ENCODE peak calls at places on chromosomes 11 and 22, in ten cellular contexts. I is naive thymus-derived CD8-positive, alpha-beta T cell; G is stimulated activated naive CD8-positive, alpha-beta T cell treated with anti-CD3 and anti-CD28 coated beads, Interleukin-15, Interleukin-2, amounts not matched to agents 100 U/mL and 50 U/mL, for 24 hours; D is T-helper 17 cell; X is heart left ventricle; C is lung; Q is mucosa of descending colon; A is stimulated activated effector memory CD8-positive, alpha-beta T cell treated with anti-CD3 and anti-CD28 coated beads, Interleukin-12 subunit alpha, Interleukin-12 subunit beta, amount 100 ng/mL, for 72 hours; M is left lung; T is CD4-positive, alpha-beta T cell. V is an unnamed sample.

GRCh38 chr22:19524170-19525115 is at the start of gene CLDN5:
- ATAC-seq in I (peak), G (peak), D (no peak), X (peak), C (peak), Q (no peak), A (peak), M (peak), T (no peak), V (peak)

GRCh38 chr11:117020287-117020686 is 77.9 kb downstream of the SIK3 start:
- ATAC-seq in I (peak), G (peak), D (peak), X (no peak), C (no peak), Q (peak), A (peak), M (no peak), T (peak), V (no peak)

GRCh38 chr11:30440510-30440909 is 117.6 kb downstream of the ARL14EP start:
- ATAC-seq in I (no peak), G (no peak), D (no peak), X (peak), C (no peak), Q (no peak), A (no peak), M (no peak), T (no peak), V (no peak)

GRCh38 chr11:78586452-78587046 is 11.9 kb upstream of the NARS2 start:
- ATAC-seq in I (peak), G (no peak), D (no peak), X (no peak), C (no peak), Q (peak), A (no peak), M (peak), T (no peak), V (no peak)

GRCh38 chr11:62925745-62926668 is 4.8 kb upstream of the CHRM1 start:
- ATAC-seq in I (peak), G (no peak), D (no peak), X (peak), C (no peak), Q (peak), A (no peak), M (peak), T (no peak), V (no peak)

GRCh38 chr11:45876401-45876800 is 9.1 kb upstream of the MAPK8IP1 start:
- ATAC-seq in I (no peak), G (no peak), D (no peak), X (peak), C (no peak), Q (no peak), A (no peak), M (no peak), T (no peak), V (no peak)

GRCh38 chr22:37279469-37279868 is 2.8 kb upstream of the CYTH4 start:
- ATAC-seq in I (no peak), G (no peak), D (no peak), X (no peak), C (no peak), Q (no peak), A (no peak), M (no peak), T (no peak), V (no peak)

GRCh38 chr22:27726344-27726725 is 75.2 kb downstream of the MN1 start:
- ATAC-seq in I (no peak), G (no peak), D (no peak), X (peak), C (no peak), Q (no peak), A (no peak), M (no peak), T (no peak), V (peak)

GRCh38 chr11:34570584-34570983 is 50.3 kb upstream of the EHF start:
- ATAC-seq in I (no peak), G (peak), D (no peak), X (no peak), C (no peak), Q (no peak), A (peak), M (peak), T (no peak), V (no peak)

GRCh38 chr11:65066805-65067291 is 8.5 kb upstream of the NAALADL1 start:
- ATAC-seq in I (no peak), G (no peak), D (no peak), X (no peak), C (no peak), Q (no peak), A (no peak), M (no peak), T (no peak), V (no peak)

GRCh38 chr11:6351782-6352181 is 31.5 kb upstream of the CAVIN3 start:
- ATAC-seq in I (no peak), G (peak), D (peak), X (no peak), C (no peak), Q (no peak), A (peak), M (no peak), T (no peak), V (no peak)

GRCh38 chr22:37282385-37282677 is at the start of gene CYTH4:
- ATAC-seq in I (peak), G (peak), D (peak), X (peak), C (peak), Q (peak), A (peak), M (peak), T (peak), V (peak)

GRCh38 chr11:134346101-134346975 is 14.6 kb downstream of the GLB1L2 start:
- ATAC-seq in I (no peak), G (no peak), D (no peak), X (no peak), C (no peak), Q (no peak), A (no peak), M (no peak), T (no peak), V (no peak)

GRCh38 chr11:116563028-116563712 is 209.6 kb downstream of the BUD13 start:
- ATAC-seq in I (no peak), G (no peak), D (no peak), X (peak), C (peak), Q (peak), A (no peak), M (peak), T (no peak), V (no peak)

GRCh38 chr11:78350646-78351165 is 66.9 kb downstream of the GAB2 start:
- ATAC-seq in I (no peak), G (no peak), D (no peak), X (peak), C (peak), Q (peak), A (no peak), M (peak), T (no peak), V (peak)

GRCh38 chr22:38984224-38984623 is 2.1 kb downstream of the APOBEC3B start:
- ATAC-seq in I (no peak), G (no peak), D (no peak), X (no peak), C (no peak), Q (no peak), A (no peak), M (no peak), T (no peak), V (no peak)

GRCh38 chr11:103871923-103872551 is 164.4 kb upstream of the DDI1 start:
- ATAC-seq in I (no peak), G (no peak), D (no peak), X (peak), C (no peak), Q (no peak), A (no peak), M (no peak), T (no peak), V (peak)

GRCh38 chr11:77561257-77561656 is 28.5 kb upstream of the AQP11 start:
- ATAC-seq in I (no peak), G (no peak), D (no peak), X (no peak), C (no peak), Q (peak), A (no peak), M (no peak), T (no peak), V (no peak)

GRCh38 chr22:39994046-39994565 is 648 bp upstream of the FAM83F start:
- ATAC-seq in I (peak), G (peak), D (peak), X (no peak), C (no peak), Q (no peak), A (peak), M (no peak), T (peak), V (no peak)

GRCh38 chr11:7974668-7975067 is 9.4 kb upstream of the NLRP10 start:
- ATAC-seq in I (no peak), G (no peak), D (no peak), X (no peak), C (no peak), Q (no peak), A (no peak), M (no peak), T (no peak), V (no peak)

GRCh38 chr11:129950319-129951034 is 52.2 kb downstream of the PRDM10 start:
- ATAC-seq in I (no peak), G (no peak), D (no peak), X (peak), C (peak), Q (peak), A (no peak), M (peak), T (no peak), V (peak)

GRCh38 chr11:2909145-2909914 is 19.9 kb downstream of the PHLDA2 start:
- ATAC-seq in I (no peak), G (no peak), D (no peak), X (no peak), C (no peak), Q (no peak), A (no peak), M (no peak), T (no peak), V (peak)

GRCh38 chr11:121576531-121576930 is 123.8 kb upstream of the SORL1-AS1 start:
- ATAC-seq in I (no peak), G (no peak), D (no peak), X (no peak), C (no peak), Q (peak), A (no peak), M (peak), T (no peak), V (no peak)

GRCh38 chr11:61922539-61922938 is 5.2 kb upstream of the RAB3IL1 start:
- ATAC-seq in I (no peak), G (no peak), D (no peak), X (peak), C (no peak), Q (peak), A (no peak), M (peak), T (no peak), V (peak)